ENCODE peak calls at places on chromosomes 11 and 22, in eight cellular contexts. Z, S, D, R, J, U, G and H are unnamed samples.

GRCh38 chr11:126491092-126491491 is 135.6 kb downstream of the ST3GAL4 start:
- DNase-seq in S (no peak), J (no peak), G (no peak), D (peak), Z (no peak), R (no peak), U (no peak), H (no peak)

GRCh38 chr22:37633693-37634504 is 5.6 kb upstream of the SH3BP1 start:
- DNase-seq in Z (peak), G (peak), U (no peak), J (peak), D (peak), R (peak), S (peak), H (peak)

GRCh38 chr11:107916671-107917241 is 11.5 kb upstream of the RAB39A start:
- DNase-seq in U (peak), R (peak), Z (no peak), G (no peak), J (peak), S (no peak), D (peak), H (peak)

GRCh38 chr11:120522021-120522420 is 10.5 kb downstream of the GRIK4 start:
- DNase-seq in D (no peak), U (no peak), S (no peak), R (no peak), J (no peak), G (peak), Z (no peak), H (no peak)

GRCh38 chr11:73866095-73866579 is 10.5 kb downstream of the COA4 start:
- DNase-seq in Z (no peak), J (no peak), U (no peak), D (no peak), R (no peak), S (no peak), G (no peak), H (no peak)

GRCh38 chr11:69915501-69916250 is 96.5 kb upstream of the FGF3 start:
- DNase-seq in R (peak), G (peak), D (peak), J (peak), Z (peak), S (peak), U (no peak), H (peak)

GRCh38 chr11:65572356-65573043 is at the start of gene FAM89B:
- DNase-seq in J (peak), R (peak), S (peak), G (peak), Z (peak), U (peak), D (peak), H (peak)

GRCh38 chr11:74771139-74771538 is 22.5 kb downstream of the RNF169 start:
- DNase-seq in J (no peak), S (no peak), D (no peak), R (no peak), G (no peak), Z (no peak), U (no peak), H (no peak)

GRCh38 chr11:1207451-1208360 is 15.2 kb upstream of the MUC5B start:
- DNase-seq in J (no peak), S (no peak), R (no peak), D (no peak), Z (no peak), U (no peak), G (peak), H (peak)

GRCh38 chr11:83724704-83725114 is 438.5 kb upstream of the CCDC90B start:
- DNase-seq in U (no peak), D (peak), Z (peak), J (no peak), G (peak), R (no peak), S (no peak), H (no peak)

GRCh38 chr22:27247691-27248434 is 553.7 kb downstream of the MN1 start:
- DNase-seq in J (no peak), U (no peak), D (peak), S (peak), Z (peak), G (no peak), R (no peak), H (no peak)

GRCh38 chr22:26550498-26551033 is 38.3 kb upstream of the TFIP11 start:
- DNase-seq in U (no peak), Z (no peak), G (peak), D (peak), J (no peak), S (no peak), R (no peak), H (no peak)

GRCh38 chr11:128342511-128343133 is 244.7 kb downstream of the ETS1 start:
- DNase-seq in R (no peak), Z (peak), U (no peak), G (peak), D (no peak), J (peak), S (no peak), H (no peak)

GRCh38 chr11:112113539-112114457 is 27.1 kb downstream of the SDHD start:
- DNase-seq in S (no peak), J (peak), U (no peak), Z (no peak), G (no peak), R (no peak), D (peak), H (no peak)

GRCh38 chr11:36156486-36157150 is 132.6 kb downstream of the COMMD9 start:
- DNase-seq in Z (peak), R (no peak), U (no peak), S (peak), D (no peak), G (no peak), J (no peak), H (no peak)

GRCh38 chr11:122813176-122813917 is 25.0 kb upstream of the CRTAM start:
- DNase-seq in G (no peak), U (no peak), J (no peak), Z (no peak), D (peak), S (no peak), R (no peak), H (no peak)

GRCh38 chr22:22110548-22111266 is 128.1 kb upstream of the TOP3B start:
- DNase-seq in U (no peak), S (no peak), D (peak), G (no peak), R (peak), Z (no peak), J (peak), H (peak)

GRCh38 chr22:22112533-22113294 is 130.1 kb upstream of the TOP3B start:
- DNase-seq in S (no peak), J (no peak), G (no peak), R (no peak), D (no peak), U (no peak), Z (no peak), H (no peak)

GRCh38 chr22:22109693-22110466 is 127.3 kb upstream of the TOP3B start:
- DNase-seq in G (no peak), R (no peak), J (no peak), S (no peak), U (no peak), Z (no peak), D (peak), H (no peak)

GRCh38 chr22:22111983-22112382 is 129.4 kb upstream of the TOP3B start:
- DNase-seq in Z (no peak), G (no peak), R (no peak), S (no peak), U (no peak), J (no peak), D (no peak), H (no peak)

DNA sequence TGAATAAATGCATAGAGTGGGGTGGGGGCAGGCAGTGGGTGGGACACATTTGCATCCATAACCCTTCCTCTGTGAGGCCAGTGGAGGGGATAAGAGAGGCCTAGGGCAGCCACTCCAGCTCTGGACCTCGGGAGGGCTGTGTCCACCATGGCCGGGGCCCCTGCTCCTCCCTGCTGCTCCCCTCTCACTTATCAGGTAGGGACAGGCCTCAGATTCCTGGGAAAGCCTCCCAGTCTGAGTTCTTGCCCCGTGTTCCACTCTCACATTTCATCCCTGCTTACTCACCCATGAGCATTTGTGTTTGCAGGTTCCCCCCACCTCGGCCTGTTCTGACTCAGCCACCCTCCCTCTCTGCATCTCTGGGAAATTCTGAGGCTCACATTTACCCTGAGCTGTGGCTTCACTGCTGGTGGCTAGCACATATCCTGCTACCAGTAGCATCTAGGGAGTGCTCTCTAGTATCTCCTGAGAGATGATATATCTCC is 128.7 kb upstream of the TOP3B start:
- DNase-seq in Z (no peak), S (no peak), U (no peak), J (peak), R (no peak), G (no peak), D (no peak), H (no peak)
- TF ChIP-seq CTCF in Z (no peak), S (no peak), U (no peak), J (no peak), R (no peak), G (no peak), D (no peak), H (no peak)

GRCh38 chr22:43848366-43849171 is 13.7 kb downstream of the SULT4A1 start:
- DNase-seq in U (no peak), R (no peak), G (no peak), D (peak), S (no peak), Z (no peak), J (no peak), H (no peak)
- TF ChIP-seq CTCF in U (no peak), R (peak), G (no peak), D (peak), S (no peak), Z (no peak), J (peak), H (peak)

GRCh38 chr22:44807915-44808690 is 55.7 kb downstream of the ARHGAP8 start:
- DNase-seq in R (peak), Z (no peak), S (no peak), J (no peak), D (peak), G (no peak), U (no peak), H (no peak)
- TF ChIP-seq CTCF in R (peak), Z (no peak), S (no peak), J (peak), D (peak), G (no peak), U (no peak), H (peak)

GRCh38 chr11:67024966-67025365 is 2.0 kb downstream of the SYT12 start:
- DNase-seq in Z (no peak), R (no peak), G (no peak), D (no peak), U (no peak), J (no peak), S (no peak), H (no peak)
- TF ChIP-seq CTCF in Z (no peak), R (no peak), G (no peak), D (no peak), U (no peak), J (no peak), S (no peak), H (no peak)

GRCh38 chr11:27717377-27717776 is 17.1 kb upstream of the BDNF start:
- DNase-seq in J (no peak), S (no peak), Z (no peak), G (no peak), R (no peak), U (no peak), D (peak), H (no peak)
- TF ChIP-seq CTCF in J (peak), S (no peak), Z (no peak), G (no peak), R (peak), U (no peak), D (peak), H (peak)